ENCODE peak calls at places on chromosomes 13 and 19, in four cellular contexts. V is non-pigmented ciliary epithelial cell, Z is mucosa of descending colon, M is A172. H is an unnamed sample.

GRCh38 chr19:9054768-9055167 is 32.1 kb upstream of the OR1M1 start:
- DNase-seq in M (no peak), Z (no peak), V (no peak), H (no peak)

GRCh38 chr13:40568672-40569350 is 97.6 kb downstream of the FOXO1 start:
- DNase-seq in V (no peak), Z (no peak), M (no peak), H (no peak)

GRCh38 chr19:47228168-47228936 is 2.6 kb downstream of the BBC3 start:
- DNase-seq in V (no peak), Z (peak), M (peak), H (peak)

GRCh38 chr13:105806335-105806920 is 729.0 kb downstream of the EFNB2 start:
- DNase-seq in Z (no peak), M (peak), V (peak), H (no peak)

GRCh38 chr13:25286308-25286968 is 850 bp downstream of the MTMR6 start:
- DNase-seq in M (peak), Z (no peak), V (no peak), H (no peak)

GRCh38 chr13:100872761-100873160 is 198.2 kb upstream of the TMTC4 start:
- DNase-seq in M (no peak), V (no peak), Z (no peak), H (no peak)

GRCh38 chr13:20430296-20430695 is 95.4 kb downstream of the CRYL1 start:
- DNase-seq in M (no peak), V (no peak), Z (no peak), H (no peak)

GRCh38 chr19:57709616-57710015 is 612 bp upstream of the ZNF154 start:
- DNase-seq in V (no peak), M (no peak), Z (no peak), H (no peak)

GRCh38 chr13:99528547-99528946 is 27.3 kb downstream of the TM9SF2 start:
- DNase-seq in Z (no peak), V (no peak), M (peak), H (no peak)

GRCh38 chr13:102877285-102877684 is 31.5 kb downstream of the ERCC5 start:
- DNase-seq in Z (no peak), M (no peak), V (peak), H (no peak)

GRCh38 chr19:48274938-48275337 is 5.1 kb downstream of the ZNF114 start:
- DNase-seq in V (no peak), Z (no peak), M (no peak), H (no peak)

GRCh38 chr19:48147597-48148175 is 22.5 kb downstream of the LIG1 start:
- DNase-seq in Z (no peak), V (no peak), M (no peak), H (no peak)

GRCh38 chr13:95404141-95404882 is 103.1 kb upstream of the ABCC4 start:
- DNase-seq in M (peak), V (peak), Z (peak), H (peak)

GRCh38 chr19:48872884-48873475 is 759 bp downstream of the PPP1R15A start:
- DNase-seq in V (peak), Z (peak), M (peak), H (peak)

GRCh38 chr19:47161876-47162489 is 31.3 kb downstream of the SAE1 start:
- DNase-seq in Z (no peak), M (no peak), V (no peak), H (no peak)

GRCh38 chr13:46728777-46729176 is 68.2 kb downstream of the ESD start:
- DNase-seq in Z (no peak), M (no peak), V (no peak), H (no peak)

GRCh38 chr13:43953370-43953769 is 73.7 kb downstream of the LACC1 start:
- DNase-seq in M (no peak), V (no peak), Z (no peak), H (no peak)

GRCh38 chr19:33960566-33960965 is 163.9 kb downstream of the KCTD15 start:
- DNase-seq in M (no peak), Z (no peak), V (no peak), H (no peak)

GRCh38 chr13:77509221-77509620 is 26.3 kb upstream of the SCEL start:
- DNase-seq in V (no peak), M (no peak), Z (no peak), H (no peak)

GRCh38 chr13:45367358-45367757 is 26.4 kb upstream of the TPT1 start:
- DNase-seq in V (peak), Z (peak), M (peak), H (no peak)

GRCh38 chr19:44890366-44891015 is 563 bp upstream of the TOMM40 start:
- DNase-seq in V (peak), Z (peak), M (peak), H (no peak)

GRCh38 chr19:38693380-38694223 is 46.2 kb downstream of the ACTN4 start:
- DNase-seq in Z (no peak), V (no peak), M (peak), H (peak)

GRCh38 chr19:37817180-37817911 is 38.0 kb upstream of the ZNF573 start:
- DNase-seq in Z (peak), M (no peak), V (peak), H (peak)

GRCh38 chr19:46049597-46049996 is 8.8 kb upstream of the IGFL4 start:
- DNase-seq in M (no peak), Z (no peak), V (no peak), H (no peak)

GRCh38 chr13:55602784-55603183 is 1537.9 kb upstream of the PRR20A start:
- DNase-seq in Z (no peak), M (no peak), V (no peak), H (no peak)

GRCh38 chr13:51542358-51542972 is 41.8 kb upstream of the WDFY2 start:
- DNase-seq in M (no peak), V (no peak), Z (no peak), H (no peak)

GRCh38 chr19:11578342-11579142 is 1.1 kb upstream of the ACP5 start:
- DNase-seq in M (no peak), V (no peak), Z (peak), H (peak)

GRCh38 chr13:98779695-98780094 is 27.2 kb upstream of the SLC15A1 start:
- DNase-seq in Z (no peak), M (no peak), V (no peak), H (no peak)

H was measured in Right ventricle myocardium inferior.